ENCODE peak calls at places on chromosomes 6 and 20, in ten cellular contexts. H is IMR-90; M is glomerular endothelial cell; F is iris pigment epithelial cell; D is SW 1271; O is naive thymus-derived CD8-positive, alpha-beta T cell; G is cardiac muscle cell; X is sigmoid colon; J is C1 segment of cervical spinal cord; A is M059J. E is an unnamed sample.

GRCh38 chr6:130752292-130752691 is 74.9 kb upstream of the SMLR1 start:
- DNase-seq in H (no peak), M (no peak), F (peak), D (no peak), O (no peak), G (no peak), X (no peak), J (no peak), A (no peak), E (no peak)

GRCh38 chr6:19551611-19552010 is 285.6 kb upstream of the ID4 start:
- DNase-seq in H (no peak), M (no peak), F (no peak), D (no peak), O (no peak), G (no peak), X (no peak), J (no peak), A (no peak), E (no peak)

GRCh38 chr6:14732845-14733757 is 512.8 kb upstream of the JARID2 start:
- DNase-seq in H (peak), M (no peak), F (peak), D (peak), O (no peak), G (no peak), X (no peak), J (no peak), A (peak), E (no peak)

GRCh38 chr6:126650931-126651330 is 311.0 kb downstream of the CENPW start:
- DNase-seq in H (peak), M (no peak), F (peak), D (no peak), O (no peak), G (no peak), X (no peak), J (no peak), A (peak), E (no peak)

GRCh38 chr20:6034134-6034969 is 19.5 kb downstream of the LRRN4 start:
- DNase-seq in H (no peak), M (peak), F (peak), D (no peak), O (no peak), G (peak), X (no peak), J (no peak), A (no peak), E (no peak)

GRCh38 chr20:37936041-37936440 is 33.1 kb downstream of the VSTM2L start:
- DNase-seq in H (no peak), M (no peak), F (no peak), D (no peak), O (no peak), G (no peak), X (peak), J (no peak), A (no peak), E (no peak)

GRCh38 chr20:2771631-2772080 is 28.8 kb downstream of the CPXM1 start:
- DNase-seq in H (peak), M (peak), F (peak), D (no peak), O (no peak), G (no peak), X (no peak), J (no peak), A (peak), E (peak)

GRCh38 chr6:17851720-17852161 is 135.7 kb downstream of the KIF13A start:
- DNase-seq in H (peak), M (no peak), F (peak), D (no peak), O (no peak), G (no peak), X (no peak), J (no peak), A (no peak), E (no peak)

GRCh38 chr6:163496205-163496604 is 81.7 kb downstream of the QKI start:
- DNase-seq in H (no peak), M (no peak), F (no peak), D (no peak), O (no peak), G (no peak), X (no peak), J (no peak), A (no peak), E (no peak)

GRCh38 chr6:41449399-41450245 is 96.6 kb upstream of the FOXP4 start:
- DNase-seq in H (no peak), M (no peak), F (peak), D (no peak), O (no peak), G (no peak), X (peak), J (no peak), A (no peak), E (no peak)

GRCh38 chr6:3905853-3906190 is 56.6 kb downstream of the FAM50B start:
- DNase-seq in H (no peak), M (no peak), F (no peak), D (no peak), O (no peak), G (no peak), X (no peak), J (no peak), A (no peak), E (no peak)

E was measured in D341Med.